ENCODE peak calls at places on chromosomes 11 and 22, in six cellular contexts. B is fibroblast of pulmonary artery; S is mammary epithelial cell; D is effector memory CD8-positive, alpha-beta T cell; V is T follicular helper cell; E is M059J. G is an unnamed sample.

GRCh38 chr11:85495918-85496317 is 131.2 kb downstream of the DLG2 start:
- DNase-seq in E (no peak), B (no peak), V (no peak), D (no peak), S (no peak), G (no peak)

GRCh38 chr11:134724779-134725140 is 312.7 kb upstream of the B3GAT1 start:
- DNase-seq in B (no peak), S (no peak), V (no peak), E (no peak), D (no peak), G (no peak)

GRCh38 chr22:49326558-49326957 is 501.1 kb downstream of the BRD1 start:
- DNase-seq in S (no peak), V (no peak), B (no peak), E (no peak), D (no peak), G (peak; percentile 3)

GRCh38 chr11:124745270-124745834 is 5.6 kb downstream of the NRGN start:
- DNase-seq in V (no peak), S (no peak), D (no peak), B (no peak), E (no peak), G (no peak)

GRCh38 chr11:115257286-115258077 is 246.7 kb downstream of the CADM1 start:
- DNase-seq in V (no peak), B (no peak), E (no peak), S (no peak), D (no peak), G (no peak)

GRCh38 chr11:13000116-13000515 is 9.0 kb upstream of the RASSF10 start:
- DNase-seq in D (no peak), E (no peak), S (no peak), V (no peak), B (no peak), G (no peak)

GRCh38 chr22:34903416-34903815 is 162.5 kb upstream of the ISX start:
- DNase-seq in D (no peak), E (peak; percentile 50), S (peak; percentile 33), V (no peak), B (no peak), G (no peak)

GRCh38 chr11:102225689-102226562 is 91.4 kb upstream of the BIRC3 start:
- DNase-seq in V (no peak), E (peak; percentile 96), S (peak; percentile 91), B (peak; percentile 88), D (no peak), G (no peak)

GRCh38 chr22:41478891-41479521 is 10.1 kb downstream of the ACO2 start:
- DNase-seq in S (peak; percentile 10), D (no peak), B (peak; percentile 33), V (no peak), E (no peak), G (no peak)

GRCh38 chr22:18044548-18045271 is 20.3 kb upstream of the MICAL3 start:
- DNase-seq in V (no peak), B (no peak), S (no peak), E (no peak), D (no peak), G (no peak)

GRCh38 chr22:34878996-34879395 is 187.0 kb upstream of the ISX start:
- DNase-seq in D (no peak), S (peak; percentile 65), V (no peak), B (no peak), E (peak; percentile 69), G (no peak)

GRCh38 chr22:17063372-17064106 is 21.3 kb upstream of the IL17RA start:
- DNase-seq in S (no peak), D (no peak), E (no peak), V (no peak), B (peak; percentile 82), G (no peak)

GRCh38 chr11:116093065-116093464 is 588.9 kb upstream of the CADM1 start:
- DNase-seq in V (no peak), E (no peak), D (no peak), B (no peak), S (no peak), G (no peak)

GRCh38 chr22:37021710-37022482 is 2.4 kb downstream of the MPST start:
- DNase-seq in D (peak; percentile 51), B (peak; percentile 50), V (peak; percentile 44), E (peak; percentile 28), S (no peak), G (no peak)

GRCh38 chr11:30586251-30587144 is at the start of gene MPPED2:
- DNase-seq in D (no peak), B (no peak), V (no peak), E (no peak), S (no peak), G (no peak)

GRCh38 chr22:28051091-28051786 is 132.2 kb upstream of the PITPNB start:
- DNase-seq in E (no peak), B (no peak), V (no peak), D (no peak), S (no peak), G (no peak)

GRCh38 chr11:76596652-76597051 is 73.9 kb downstream of the LRRC32 start:
- DNase-seq in D (no peak), S (no peak), B (no peak), V (no peak), E (no peak), G (no peak)

GRCh38 chr11:102603091-102603490 is 22.0 kb downstream of the MMP20 start:
- DNase-seq in E (peak; percentile 97), V (no peak), S (peak; percentile 98), B (peak; percentile 75), D (no peak), G (no peak)

GRCh38 chr11:118322721-118323120 is 18.2 kb downstream of the CD3E start:
- DNase-seq in V (no peak), E (no peak), D (no peak), S (no peak), B (no peak), G (no peak)

GRCh38 chr11:119205080-119205479 is 1.1 kb upstream of the CBL start:
- DNase-seq in S (no peak), E (no peak), V (no peak), D (no peak), B (no peak), G (no peak)

GRCh38 chr22:38569181-38569971 is 607 bp downstream of the DMC1 start:
- DNase-seq in V (no peak), E (no peak), S (no peak), B (no peak), D (no peak), G (peak; percentile 10)

GRCh38 chr22:44353063-44353440 is 40.3 kb upstream of the SHISAL1 start:
- DNase-seq in S (no peak), V (no peak), D (no peak), B (no peak), E (no peak), G (no peak)

GRCh38 chr11:134287561-134287960 is 11.4 kb downstream of the GLB1L3 start:
- DNase-seq in B (no peak), S (no peak), D (no peak), E (no peak), V (no peak), G (no peak)

GRCh38 chr11:469684-470667 is 19.9 kb downstream of the PTDSS2 start:
- DNase-seq in V (no peak), B (peak; percentile 88), S (no peak), E (peak; percentile 43), D (no peak), G (peak; percentile 87)

GRCh38 chr11:8777907-8778767 is 95.5 kb downstream of the RPL27A start:
- DNase-seq in S (no peak), B (peak; percentile 29), V (no peak), E (peak; percentile 50), D (no peak), G (no peak)

GRCh38 chr11:131204984-131205383 is 165.4 kb upstream of the NTM start:
- DNase-seq in D (no peak), S (no peak), E (no peak), B (no peak), V (no peak), G (no peak)

GRCh38 chr11:72238492-72239295 is 5.3 kb downstream of the PHOX2A start:
- DNase-seq in S (no peak), B (no peak), D (no peak), V (no peak), E (no peak), G (no peak)

GRCh38 chr11:102882389-102883024 is 7.7 kb upstream of the MMP12 start:
- DNase-seq in S (peak; percentile 82), V (no peak), D (no peak), B (peak; percentile 8), E (peak; percentile 58), G (no peak)

GRCh38 chr11:134571301-134571700 is 159.3 kb upstream of the B3GAT1 start:
- DNase-seq in V (no peak), E (no peak), S (no peak), D (no peak), B (no peak), G (no peak)

GRCh38 chr11:75595511-75595910 is 33.5 kb downstream of the SERPINH1 start:
- DNase-seq in V (no peak), S (no peak), D (no peak), B (no peak), E (no peak), G (no peak)

GRCh38 chr11:47616726-47617416 is 22.7 kb upstream of the C1QTNF4 start:
- DNase-seq in D (no peak), B (peak; percentile 87), V (no peak), S (peak; percentile 28), E (peak; percentile 68), G (peak; percentile 70)

GRCh38 chr11:105870521-105871113 is 151.4 kb downstream of the MSANTD4 start:
- DNase-seq in B (no peak), S (no peak), V (no peak), E (peak; percentile 12), D (no peak), G (no peak)

GRCh38 chr11:133977067-133977681 is 20.4 kb upstream of the IGSF9B start:
- DNase-seq in B (no peak), V (no peak), E (no peak), D (no peak), S (no peak), G (no peak)

GRCh38 chr22:19810381-19811141 is 44.1 kb downstream of the GNB1L start:
- DNase-seq in D (no peak), S (no peak), B (peak; percentile 53), E (peak; percentile 70), V (no peak), G (no peak)

GRCh38 chr11:94183251-94183885 is 54.7 kb downstream of the PANX1 start:
- DNase-seq in D (no peak), B (no peak), V (no peak), E (no peak), S (no peak), G (no peak)

GRCh38 chr22:37345863-37346514 is 63.7 kb downstream of the CYTH4 start:
- DNase-seq in B (peak; percentile 96), E (peak; percentile 90), S (peak; percentile 65), D (no peak), V (no peak), G (peak; percentile 51)

GRCh38 chr11:103016031-103016430 is 60.5 kb upstream of the MMP13 start:
- DNase-seq in E (no peak), V (no peak), D (no peak), S (no peak), B (no peak), G (no peak)